ENCODE peak calls at places on chromosomes 2 and 18, in eight cellular contexts. W is GM12864, K is lower lobe of right lung, J is cardiac fibroblast, E is fibroblast of lung, B is thyroid gland, Y is SK-N-SH, H is left ventricle myocardium inferior. R is an unnamed sample.

GRCh38 chr18:37524139-37524538 is 41.5 kb downstream of the CELF4 start:
- DNase-seq in W (no peak), E (no peak), B (no peak), K (no peak), Y (no peak), J (no peak), H (no peak), R (no peak)

GRCh38 chr18:40810371-40810770 is 1144.7 kb upstream of the PIK3C3 start:
- DNase-seq in H (no peak), K (no peak), B (no peak), Y (no peak), W (no peak), J (peak), E (peak), R (no peak)

GRCh38 chr2:242036653-242036950 is 167.1 kb downstream of the RTP5 start:
- DNase-seq in K (no peak), J (no peak), W (no peak), E (no peak), B (no peak), H (no peak), Y (no peak), R (no peak)

GRCh38 chr2:156518160-156518559 is 82.0 kb downstream of the GPD2 start:
- DNase-seq in E (no peak), H (no peak), W (no peak), Y (no peak), K (no peak), B (no peak), J (no peak), R (no peak)

GRCh38 chr2:107305966-107306365 is 420.0 kb upstream of the ST6GAL2 start:
- DNase-seq in B (no peak), K (no peak), Y (no peak), H (no peak), E (no peak), W (no peak), J (no peak), R (no peak)

GRCh38 chr2:177391822-177392372 is 676 bp upstream of the AGPS start:
- DNase-seq in Y (no peak), H (no peak), E (no peak), K (no peak), J (no peak), B (no peak), W (no peak), R (no peak)

GRCh38 chr2:25362564-25363145 is 20.9 kb upstream of the DNMT3A start:
- DNase-seq in K (peak), B (peak), W (peak), E (no peak), J (no peak), H (no peak), Y (peak), R (no peak)

GRCh38 chr2:86439879-86440630 is 1.1 kb upstream of the KDM3A start:
- DNase-seq in E (no peak), J (no peak), Y (no peak), H (no peak), B (no peak), W (no peak), K (no peak), R (no peak)

GRCh38 chr2:28390241-28390856 is 2.3 kb upstream of the FOSL2 start:
- DNase-seq in K (peak), W (peak), J (peak), B (peak), Y (peak), H (peak), E (peak), R (peak)

GRCh38 chr2:144452169-144453038 is 67.5 kb downstream of the ZEB2 start:
- DNase-seq in H (no peak), W (no peak), Y (peak), E (peak), K (no peak), J (peak), B (no peak), R (no peak)

GRCh38 chr2:130304726-130305125 is 38.0 kb upstream of the IMP4 start:
- DNase-seq in W (no peak), J (no peak), Y (no peak), K (no peak), E (no peak), H (no peak), B (no peak), R (no peak)

GRCh38 chr18:63169853-63170252 is 149.7 kb downstream of the BCL2 start:
- DNase-seq in Y (no peak), B (no peak), H (no peak), W (no peak), J (no peak), E (no peak), K (no peak), R (no peak)

GRCh38 chr18:45765740-45766139 is 41.8 kb downstream of the SLC14A1 start:
- DNase-seq in Y (no peak), E (no peak), J (peak), K (no peak), B (no peak), H (no peak), W (no peak), R (no peak)

GRCh38 chr18:68607852-68608251 is 107.1 kb downstream of the TMX3 start:
- DNase-seq in J (no peak), K (no peak), W (no peak), H (no peak), B (no peak), E (no peak), Y (no peak), R (no peak)

GRCh38 chr2:43766006-43766405 is 7.8 kb upstream of the DYNC2LI1 start:
- DNase-seq in K (no peak), H (no peak), E (no peak), B (no peak), Y (no peak), J (no peak), W (no peak), R (no peak)

GRCh38 chr2:174076040-174076439 is 110.9 kb upstream of the SP3 start:
- DNase-seq in W (no peak), J (no peak), Y (no peak), K (no peak), B (no peak), H (no peak), E (peak), R (no peak)

GRCh38 chr2:85536479-85536878 is 2.5 kb upstream of the MAT2A start:
- DNase-seq in E (peak), K (no peak), W (no peak), Y (peak), H (no peak), B (no peak), J (peak), R (peak)

GRCh38 chr2:214410918-214411554 is at the start of gene VWC2L:
- DNase-seq in W (peak), E (peak), J (peak), B (peak), H (peak), Y (peak), K (peak), R (peak)

GRCh38 chr18:70956554-70956953 is 667.7 kb downstream of the SOCS6 start:
- DNase-seq in H (no peak), B (no peak), J (no peak), E (no peak), Y (no peak), K (no peak), W (no peak), R (no peak)

GRCh38 chr2:219510512-219511135 is 3.7 kb upstream of the ASIC4 start:
- DNase-seq in B (no peak), E (no peak), J (no peak), H (no peak), K (no peak), Y (no peak), W (no peak), R (no peak)

GRCh38 chr18:48621240-48621639 is 82.4 kb downstream of the CTIF start:
- DNase-seq in Y (no peak), H (no peak), B (no peak), E (peak), J (peak), K (no peak), W (no peak), R (peak)

GRCh38 chr2:71843391-71843850 is 304.2 kb downstream of the CYP26B1 start:
- DNase-seq in H (peak), K (no peak), W (no peak), Y (no peak), B (no peak), E (peak), J (peak), R (no peak)

GRCh38 chr2:14944562-14945346 is 312.2 kb downstream of the LRATD1 start:
- DNase-seq in E (peak), Y (peak), J (peak), B (no peak), H (no peak), K (no peak), W (no peak), R (peak)

GRCh38 chr18:44130365-44130942 is 550.2 kb upstream of the SETBP1 start:
- DNase-seq in Y (peak), K (no peak), H (no peak), W (no peak), B (peak), J (peak), E (peak), R (no peak)

GRCh38 chr2:181754136-181754535 is 73.8 kb upstream of the NEUROD1 start:
- DNase-seq in H (no peak), K (no peak), J (no peak), B (no peak), E (no peak), W (no peak), Y (no peak), R (no peak)

GRCh38 chr2:74690571-74690970 is 36.5 kb downstream of the SEMA4F start:
- DNase-seq in K (no peak), Y (peak), W (no peak), J (peak), E (peak), H (no peak), B (peak), R (peak)

GRCh38 chr2:45897836-45898235 is 246.4 kb downstream of the PRKCE start:
- DNase-seq in K (peak), W (no peak), B (no peak), H (no peak), Y (no peak), E (no peak), J (no peak), R (no peak)

GRCh38 chr18:28087173-28087563 is 89.8 kb downstream of the CDH2 start:
- DNase-seq in W (no peak), J (peak), H (no peak), Y (peak), B (peak), K (no peak), E (peak), R (no peak)

GRCh38 chr2:217520361-217521010 is 482.3 kb downstream of the TNS1 start:
- DNase-seq in H (no peak), J (peak), B (no peak), Y (no peak), E (no peak), W (no peak), K (no peak), R (no peak)

GRCh38 chr2:99425022-99425421 is 64.8 kb downstream of the REV1 start:
- DNase-seq in H (no peak), Y (no peak), W (no peak), B (peak), K (no peak), J (peak), E (peak), R (no peak)

GRCh38 chr18:51614967-51615571 is 417.6 kb upstream of the MEX3C start:
- DNase-seq in K (no peak), B (no peak), H (no peak), E (peak), J (peak), W (no peak), Y (no peak), R (no peak)

GRCh38 chr2:232481322-232482140 is 6.1 kb downstream of the ECEL1 start:
- DNase-seq in B (no peak), Y (no peak), H (peak), J (no peak), K (peak), E (no peak), W (no peak), R (no peak)

GRCh38 chr18:56248613-56249235 is 389.7 kb downstream of the TXNL1 start:
- DNase-seq in J (no peak), W (peak), B (no peak), H (no peak), E (no peak), Y (no peak), K (no peak), R (no peak)

GRCh38 chr2:186379052-186379451 is 107.0 kb upstream of the ZC3H15 start:
- DNase-seq in W (no peak), E (peak), H (no peak), K (no peak), B (no peak), Y (no peak), J (peak), R (no peak)

GRCh38 chr2:115119086-115119485 is 676.6 kb downstream of the DPP10 start:
- DNase-seq in E (no peak), W (no peak), H (no peak), B (no peak), K (no peak), J (no peak), Y (no peak), R (no peak)

GRCh38 chr2:6254446-6254845 is 562.3 kb downstream of the SOX11 start:
- DNase-seq in B (no peak), J (no peak), Y (peak), H (no peak), E (no peak), W (no peak), K (no peak), R (no peak)

GRCh38 chr2:117411983-117412382 is 402.5 kb upstream of the DDX18 start:
- DNase-seq in B (no peak), W (no peak), Y (no peak), K (no peak), H (no peak), J (no peak), E (no peak), R (no peak)
- TF ChIP-seq CTCF in B (no peak), W (no peak), Y (no peak), K (no peak), H (no peak), J (no peak), E (no peak), R (no peak)

GRCh38 chr2:238203973-238204683 is 633 bp upstream of the ILKAP start:
- DNase-seq in Y (no peak), K (no peak), B (no peak), J (no peak), W (no peak), E (no peak), H (no peak), R (no peak)

GRCh38 chr2:238207006-238207405 is 3.5 kb upstream of the ILKAP start:
- DNase-seq in B (no peak), J (no peak), K (no peak), Y (no peak), E (no peak), H (no peak), W (no peak), R (no peak)

GRCh38 chr2:238203104-238203972 is at the start of gene ILKAP:
- DNase-seq in B (peak), Y (peak), W (peak), J (peak), E (peak), K (peak), H (peak), R (peak)

DNA sequence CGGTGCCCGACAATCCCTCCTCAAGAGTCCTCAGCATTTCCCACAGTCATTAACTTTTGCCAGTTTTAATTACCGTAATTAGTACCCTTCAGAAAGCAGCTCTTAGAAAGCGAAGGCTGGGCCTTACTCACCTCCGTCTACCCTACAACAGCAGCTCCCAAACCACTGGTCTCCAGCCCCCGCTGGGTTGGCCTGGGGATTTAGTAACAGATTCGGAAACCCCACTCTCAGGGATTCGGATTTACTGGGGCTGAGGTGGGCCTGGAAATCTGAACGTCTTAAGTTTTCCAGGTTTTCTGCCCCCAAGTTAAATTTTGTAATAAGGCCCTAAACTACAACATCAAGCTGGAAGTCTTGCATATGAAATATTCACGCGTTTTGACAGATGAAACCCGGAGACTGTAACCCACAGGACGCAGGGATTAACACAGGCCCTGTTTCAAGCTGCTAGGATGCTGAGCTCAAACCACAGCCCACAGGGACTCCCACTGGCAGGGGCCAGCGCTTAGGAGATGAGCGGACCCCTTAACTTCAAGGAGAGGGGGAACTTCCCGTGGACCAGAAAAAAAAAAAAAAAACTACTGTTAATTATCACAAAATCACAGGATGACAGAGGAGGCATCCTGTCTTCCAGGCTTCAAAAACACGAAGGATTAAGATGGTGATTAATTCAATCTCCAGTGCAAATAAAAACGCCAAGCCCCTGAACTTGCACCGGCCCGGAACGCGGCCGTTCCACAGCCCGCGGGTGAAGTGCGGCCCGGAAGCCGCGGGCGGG is 980 bp downstream of the ILKAP start:
- DNase-seq in Y (peak), H (no peak), W (no peak), B (no peak), E (peak), J (peak), K (no peak), R (no peak)
- H3K4me3 ChIP-seq in Y (peak), H (peak), W (peak), B (peak), E (peak), J (peak), K (peak), R (peak)

GRCh38 chr2:101820519-101820918 is 123.0 kb downstream of the MAP4K4 start:
- DNase-seq in H (no peak), K (no peak), Y (no peak), B (no peak), E (peak), J (peak), W (no peak), R (no peak)

GRCh38 chr2:101821828-101822458 is 124.4 kb downstream of the MAP4K4 start:
- DNase-seq in B (no peak), E (no peak), Y (no peak), K (no peak), H (no peak), J (no peak), W (no peak), R (no peak)

GRCh38 chr2:101823849-101824248 is 126.3 kb downstream of the MAP4K4 start:
- DNase-seq in B (no peak), Y (no peak), W (no peak), J (peak), H (no peak), E (peak), K (no peak), R (no peak)

GRCh38 chr2:101821059-101821805 is 123.7 kb downstream of the MAP4K4 start:
- DNase-seq in K (no peak), J (peak), E (peak), Y (no peak), H (no peak), W (no peak), B (no peak), R (no peak)

GRCh38 chr2:101823347-101823791 is 125.9 kb downstream of the MAP4K4 start:
- DNase-seq in H (no peak), Y (no peak), E (peak), J (peak), K (no peak), W (peak), B (peak), R (no peak)
- TF ChIP-seq CTCF in H (peak), Y (peak), E (peak), J (peak), K (peak), W (peak), B (peak), R (peak)

GRCh38 chr2:17652681-17653080 is 100.9 kb downstream of the SMC6 start:
- DNase-seq in Y (no peak), J (peak), H (no peak), E (peak), K (no peak), B (no peak), W (no peak), R (no peak)

GRCh38 chr2:17648571-17648970 is 105.0 kb downstream of the SMC6 start:
- DNase-seq in K (no peak), H (no peak), E (no peak), J (no peak), W (no peak), B (no peak), Y (no peak), R (no peak)

GRCh38 chr2:17646096-17646554 is 105.6 kb downstream of the VSNL1 start:
- DNase-seq in J (peak), E (peak), B (peak), H (no peak), K (no peak), W (peak), Y (peak), R (peak)

GRCh38 chr2:17646838-17647701 is 106.5 kb downstream of the SMC6 start:
- DNase-seq in H (no peak), W (no peak), K (no peak), Y (no peak), E (no peak), J (no peak), B (peak), R (no peak)

GRCh38 chr2:17649026-17649425 is 104.6 kb downstream of the SMC6 start:
- DNase-seq in Y (no peak), H (no peak), B (no peak), W (no peak), K (no peak), E (no peak), J (no peak), R (no peak)
- H3K4me3 ChIP-seq in Y (no peak), H (no peak), B (no peak), W (no peak), K (no peak), E (no peak), J (no peak), R (no peak)

GRCh38 chr2:61898810-61899209 is 6.7 kb upstream of the COMMD1 start:
- DNase-seq in W (no peak), K (no peak), B (no peak), Y (peak), H (no peak), E (no peak), J (peak), R (no peak)
- TF ChIP-seq CTCF in W (peak), K (no peak), B (peak), Y (peak), H (peak), E (peak), J (peak), R (peak)

R was measured in AG09309.